ENCODE peak calls at places on chromosome 5, in ten cellular contexts. One of them, this sample, is unnamed.

GRCh38 chr5:154646841-154647759 is 108.1 kb upstream of the LARP1 start:
- DNase-seq in heart left ventricle: peak
- DNase-seq in WERI-Rb-1: peak
- DNase-seq in colonic mucosa: peak
- DNase-seq in right atrium auricular region: peak
- DNase-seq in uterus: peak
- DNase-seq in ascending aorta: no peak
- DNase-seq in neural progenitor cell: peak
- DNase-seq in Panc1: no peak
- DNase-seq in AG09309: no peak
- DNase-seq in this sample: peak

GRCh38 chr5:79333852-79334557 is 98.1 kb downstream of the JMY start:
- DNase-seq in heart left ventricle: no peak
- DNase-seq in WERI-Rb-1: no peak
- DNase-seq in colonic mucosa: no peak
- DNase-seq in right atrium auricular region: no peak
- DNase-seq in uterus: no peak
- DNase-seq in ascending aorta: no peak
- DNase-seq in neural progenitor cell: peak
- DNase-seq in Panc1: no peak
- DNase-seq in AG09309: no peak
- DNase-seq in this sample: no peak

GRCh38 chr5:2686725-2687124 is 64.8 kb downstream of the IRX2 start:
- DNase-seq in heart left ventricle: no peak
- DNase-seq in WERI-Rb-1: no peak
- DNase-seq in colonic mucosa: no peak
- DNase-seq in right atrium auricular region: no peak
- DNase-seq in uterus: no peak
- DNase-seq in ascending aorta: no peak
- DNase-seq in neural progenitor cell: peak
- DNase-seq in Panc1: no peak
- DNase-seq in AG09309: no peak
- DNase-seq in this sample: no peak

GRCh38 chr5:78566747-78567449 is 81.7 kb downstream of the LHFPL2 start:
- DNase-seq in heart left ventricle: no peak
- DNase-seq in WERI-Rb-1: no peak
- DNase-seq in colonic mucosa: no peak
- DNase-seq in right atrium auricular region: no peak
- DNase-seq in uterus: no peak
- DNase-seq in ascending aorta: no peak
- DNase-seq in neural progenitor cell: no peak
- DNase-seq in Panc1: no peak
- DNase-seq in AG09309: no peak
- DNase-seq in this sample: no peak

GRCh38 chr5:95949810-95950209 is 11.8 kb downstream of the ELL2 start:
- DNase-seq in heart left ventricle: no peak
- DNase-seq in WERI-Rb-1: no peak
- DNase-seq in colonic mucosa: no peak
- DNase-seq in right atrium auricular region: no peak
- DNase-seq in uterus: no peak
- DNase-seq in ascending aorta: no peak
- DNase-seq in neural progenitor cell: no peak
- DNase-seq in Panc1: no peak
- DNase-seq in AG09309: no peak
- DNase-seq in this sample: no peak

GRCh38 chr5:65926893-65927292 is 518 bp downstream of the ERBIN start:
- DNase-seq in heart left ventricle: no peak
- DNase-seq in WERI-Rb-1: no peak
- DNase-seq in colonic mucosa: peak
- DNase-seq in right atrium auricular region: no peak
- DNase-seq in uterus: no peak
- DNase-seq in ascending aorta: no peak
- DNase-seq in neural progenitor cell: peak
- DNase-seq in Panc1: no peak
- DNase-seq in AG09309: no peak
- DNase-seq in this sample: no peak

GRCh38 chr5:80231243-80231642 is 24.6 kb downstream of the SERINC5 start:
- DNase-seq in heart left ventricle: no peak
- DNase-seq in WERI-Rb-1: no peak
- DNase-seq in colonic mucosa: no peak
- DNase-seq in right atrium auricular region: no peak
- DNase-seq in uterus: no peak
- DNase-seq in ascending aorta: no peak
- DNase-seq in neural progenitor cell: no peak
- DNase-seq in Panc1: no peak
- DNase-seq in AG09309: peak
- DNase-seq in this sample: no peak

GRCh38 chr5:40221796-40222195 is 457.9 kb upstream of the PTGER4 start:
- DNase-seq in heart left ventricle: no peak
- DNase-seq in WERI-Rb-1: no peak
- DNase-seq in colonic mucosa: no peak
- DNase-seq in right atrium auricular region: no peak
- DNase-seq in uterus: no peak
- DNase-seq in ascending aorta: no peak
- DNase-seq in neural progenitor cell: no peak
- DNase-seq in Panc1: no peak
- DNase-seq in AG09309: peak
- DNase-seq in this sample: no peak

GRCh38 chr5:160312139-160312959 is at the start of gene CCNJL:
- DNase-seq in heart left ventricle: peak
- DNase-seq in WERI-Rb-1: peak
- DNase-seq in colonic mucosa: peak
- DNase-seq in right atrium auricular region: no peak
- DNase-seq in uterus: peak
- DNase-seq in ascending aorta: no peak
- DNase-seq in neural progenitor cell: peak
- DNase-seq in Panc1: no peak
- DNase-seq in AG09309: no peak
- DNase-seq in this sample: no peak

GRCh38 chr5:34409376-34409775 is 246.8 kb upstream of the RAI14 start:
- DNase-seq in heart left ventricle: no peak
- DNase-seq in WERI-Rb-1: no peak
- DNase-seq in colonic mucosa: no peak
- DNase-seq in right atrium auricular region: no peak
- DNase-seq in uterus: no peak
- DNase-seq in ascending aorta: no peak
- DNase-seq in neural progenitor cell: no peak
- DNase-seq in Panc1: no peak
- DNase-seq in AG09309: no peak
- DNase-seq in this sample: no peak

DNA sequence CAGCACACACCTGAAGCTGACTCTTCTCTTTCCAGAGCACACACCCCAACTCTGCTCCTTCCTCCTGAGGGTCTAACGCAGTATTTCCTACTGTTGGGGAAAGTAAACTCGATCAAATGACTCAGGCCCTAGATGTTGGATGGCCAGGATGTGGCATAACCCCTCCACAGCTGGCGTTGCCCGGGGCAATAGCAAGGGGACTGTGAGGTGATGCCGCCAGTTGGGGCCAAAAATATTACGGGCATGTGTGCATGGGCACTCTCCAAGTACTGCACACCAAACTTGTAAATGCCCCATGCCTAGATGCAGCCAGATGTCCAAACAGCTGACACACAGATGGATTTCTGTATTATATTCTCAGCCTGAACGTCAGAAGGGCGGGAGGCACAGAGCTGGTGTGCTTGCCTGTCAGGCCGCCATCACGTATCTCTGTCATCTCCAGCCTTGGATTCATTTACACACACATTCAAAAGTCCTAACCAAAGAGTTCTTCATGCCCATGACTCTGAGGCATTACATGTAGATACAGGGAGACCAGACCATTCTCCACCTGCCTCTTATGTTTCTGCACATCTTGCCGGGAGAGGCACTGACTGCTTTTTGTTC is 201.1 kb upstream of the ADAMTS16 start:
- DNase-seq in heart left ventricle: no peak
- DNase-seq in WERI-Rb-1: no peak
- DNase-seq in colonic mucosa: no peak
- DNase-seq in right atrium auricular region: no peak
- DNase-seq in uterus: no peak
- DNase-seq in ascending aorta: no peak
- DNase-seq in neural progenitor cell: no peak
- DNase-seq in Panc1: no peak
- DNase-seq in AG09309: no peak
- DNase-seq in this sample: no peak
- TF ChIP-seq CTCF in heart left ventricle: no peak
- TF ChIP-seq CTCF in WERI-Rb-1: no peak
- TF ChIP-seq CTCF in colonic mucosa: no peak
- TF ChIP-seq CTCF in right atrium auricular region: no peak
- TF ChIP-seq CTCF in uterus: no peak
- TF ChIP-seq CTCF in ascending aorta: no peak
- TF ChIP-seq CTCF in neural progenitor cell: no peak
- TF ChIP-seq CTCF in Panc1: no peak
- TF ChIP-seq CTCF in AG09309: no peak
- TF ChIP-seq CTCF in this sample: no peak

GRCh38 chr5:119273391-119273839 is 82.4 kb upstream of the TNFAIP8 start:
- DNase-seq in heart left ventricle: no peak
- DNase-seq in WERI-Rb-1: no peak
- DNase-seq in colonic mucosa: no peak
- DNase-seq in right atrium auricular region: no peak
- DNase-seq in uterus: no peak
- DNase-seq in ascending aorta: no peak
- DNase-seq in neural progenitor cell: no peak
- DNase-seq in Panc1: no peak
- DNase-seq in AG09309: no peak
- DNase-seq in this sample: no peak
- H3K4me3 ChIP-seq in heart left ventricle: no peak
- H3K4me3 ChIP-seq in WERI-Rb-1: no peak
- H3K4me3 ChIP-seq in colonic mucosa: no peak
- H3K4me3 ChIP-seq in right atrium auricular region: no peak
- H3K4me3 ChIP-seq in uterus: no peak
- H3K4me3 ChIP-seq in ascending aorta: no peak
- H3K4me3 ChIP-seq in neural progenitor cell: no peak
- H3K4me3 ChIP-seq in Panc1: no peak
- H3K4me3 ChIP-seq in AG09309: no peak
- H3K4me3 ChIP-seq in this sample: no peak

DNA sequence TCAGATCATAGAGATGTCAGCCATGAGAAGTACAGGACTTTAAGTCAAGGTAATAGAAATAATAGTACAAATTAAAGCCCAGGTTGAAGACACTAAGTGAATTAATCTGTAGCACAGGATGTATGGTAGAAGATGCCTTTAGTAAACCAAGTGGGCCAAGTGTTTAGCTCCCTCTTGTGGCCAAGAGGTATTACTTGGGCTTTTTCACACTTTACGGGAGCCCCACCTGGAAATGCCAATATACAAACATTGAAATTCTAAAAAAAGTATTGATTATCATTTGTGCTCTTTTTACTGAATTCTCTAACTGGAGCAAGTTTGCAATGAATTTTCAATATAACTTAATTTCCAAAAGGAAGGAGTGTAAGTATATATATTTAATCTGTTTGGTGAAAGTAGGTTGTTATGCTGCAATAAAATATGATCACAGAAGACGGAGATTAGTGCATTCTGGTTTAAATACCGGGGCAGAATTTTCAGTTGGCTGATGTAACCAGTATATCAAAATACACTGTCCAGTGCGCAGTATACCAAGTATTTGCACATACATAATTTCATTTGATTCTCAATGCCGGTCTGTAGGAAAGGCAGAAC is 84.7 kb downstream of the PARP8 start:
- DNase-seq in heart left ventricle: no peak
- DNase-seq in WERI-Rb-1: peak
- DNase-seq in colonic mucosa: peak
- DNase-seq in right atrium auricular region: no peak
- DNase-seq in uterus: no peak
- DNase-seq in ascending aorta: no peak
- DNase-seq in neural progenitor cell: peak
- DNase-seq in Panc1: peak
- DNase-seq in AG09309: peak
- DNase-seq in this sample: no peak
- TF ChIP-seq CTCF in heart left ventricle: peak
- TF ChIP-seq CTCF in WERI-Rb-1: peak
- TF ChIP-seq CTCF in colonic mucosa: peak
- TF ChIP-seq CTCF in right atrium auricular region: peak
- TF ChIP-seq CTCF in uterus: peak
- TF ChIP-seq CTCF in ascending aorta: peak
- TF ChIP-seq CTCF in neural progenitor cell: peak
- TF ChIP-seq CTCF in Panc1: peak
- TF ChIP-seq CTCF in AG09309: peak
- TF ChIP-seq CTCF in this sample: peak

GRCh38 chr5:36177715-36178556 is 26.0 kb downstream of the SKP2 start:
- DNase-seq in heart left ventricle: no peak
- DNase-seq in WERI-Rb-1: peak
- DNase-seq in colonic mucosa: no peak
- DNase-seq in right atrium auricular region: no peak
- DNase-seq in uterus: no peak
- DNase-seq in ascending aorta: no peak
- DNase-seq in neural progenitor cell: peak
- DNase-seq in Panc1: peak
- DNase-seq in AG09309: no peak
- DNase-seq in this sample: peak

GRCh38 chr5:36179950-36180349 is 28.0 kb downstream of the SKP2 start:
- DNase-seq in heart left ventricle: no peak
- DNase-seq in WERI-Rb-1: no peak
- DNase-seq in colonic mucosa: no peak
- DNase-seq in right atrium auricular region: no peak
- DNase-seq in uterus: no peak
- DNase-seq in ascending aorta: no peak
- DNase-seq in neural progenitor cell: no peak
- DNase-seq in Panc1: no peak
- DNase-seq in AG09309: no peak
- DNase-seq in this sample: no peak

GRCh38 chr5:36180556-36181350 is 28.8 kb downstream of the SKP2 start:
- DNase-seq in heart left ventricle: no peak
- DNase-seq in WERI-Rb-1: no peak
- DNase-seq in colonic mucosa: no peak
- DNase-seq in right atrium auricular region: no peak
- DNase-seq in uterus: no peak
- DNase-seq in ascending aorta: no peak
- DNase-seq in neural progenitor cell: no peak
- DNase-seq in Panc1: no peak
- DNase-seq in AG09309: no peak
- DNase-seq in this sample: peak

GRCh38 chr5:36177154-36177553 is 25.2 kb downstream of the SKP2 start:
- DNase-seq in heart left ventricle: no peak
- DNase-seq in WERI-Rb-1: no peak
- DNase-seq in colonic mucosa: no peak
- DNase-seq in right atrium auricular region: no peak
- DNase-seq in uterus: no peak
- DNase-seq in ascending aorta: no peak
- DNase-seq in neural progenitor cell: no peak
- DNase-seq in Panc1: no peak
- DNase-seq in AG09309: no peak
- DNase-seq in this sample: no peak

DNA sequence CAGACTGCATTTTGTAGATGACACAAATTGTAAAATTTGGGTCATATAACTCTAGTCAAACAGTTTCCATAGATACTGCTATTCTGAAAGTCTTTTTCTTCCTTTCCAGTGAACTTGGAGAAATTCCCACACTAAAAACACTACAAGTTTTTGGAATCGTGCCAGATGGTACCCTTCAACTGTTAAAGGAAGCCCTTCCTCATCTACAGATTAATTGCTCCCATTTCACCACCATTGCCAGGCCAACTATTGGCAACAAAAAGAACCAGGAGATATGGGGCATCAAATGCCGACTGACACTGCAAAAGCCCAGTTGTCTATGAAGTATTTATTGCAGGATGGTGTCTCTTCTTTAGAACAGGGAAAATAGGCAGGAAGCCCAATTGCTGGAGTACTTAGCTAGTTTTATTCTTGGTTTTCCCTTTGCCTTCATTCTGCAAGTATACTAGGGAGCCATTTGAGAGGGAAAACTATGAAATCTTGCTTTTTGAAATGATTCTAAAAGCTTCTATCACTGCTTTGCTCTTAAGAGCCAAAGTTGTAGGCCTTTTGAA is 29.9 kb downstream of the SKP2 start:
- DNase-seq in heart left ventricle: no peak
- DNase-seq in WERI-Rb-1: no peak
- DNase-seq in colonic mucosa: no peak
- DNase-seq in right atrium auricular region: no peak
- DNase-seq in uterus: no peak
- DNase-seq in ascending aorta: no peak
- DNase-seq in neural progenitor cell: no peak
- DNase-seq in Panc1: no peak
- DNase-seq in AG09309: no peak
- DNase-seq in this sample: no peak
- H3K4me3 ChIP-seq in heart left ventricle: no peak
- H3K4me3 ChIP-seq in WERI-Rb-1: no peak
- H3K4me3 ChIP-seq in colonic mucosa: no peak
- H3K4me3 ChIP-seq in right atrium auricular region: no peak
- H3K4me3 ChIP-seq in uterus: no peak
- H3K4me3 ChIP-seq in ascending aorta: no peak
- H3K4me3 ChIP-seq in neural progenitor cell: no peak
- H3K4me3 ChIP-seq in Panc1: no peak
- H3K4me3 ChIP-seq in AG09309: no peak
- H3K4me3 ChIP-seq in this sample: no peak

This sample was measured in LNCaP clone FGC.